ENCODE peak calls at places on chromosome 10, in six cellular contexts. J is left kidney, S is dermis microvascular lymphatic vessel endothelial cell, B is AG09309, I is ELR, U is astrocyte of the cerebellum. T is an unnamed sample.

GRCh38 chr10:103757531-103758293 is 97.7 kb downstream of the SH3PXD2A start:
- DNase-seq in B (peak), U (peak), S (peak), I (peak), J (peak), T (no peak)

GRCh38 chr10:47359101-47359500 is 10.9 kb downstream of the RBP3 start:
- DNase-seq in J (no peak), S (no peak), B (no peak), I (no peak), U (no peak), T (no peak)

GRCh38 chr10:77104459-77104980 is 533.1 kb downstream of the KCNMA1 start:
- DNase-seq in I (peak), S (no peak), B (peak), J (peak), U (peak), T (peak)

GRCh38 chr10:114284346-114285071 is 45.5 kb downstream of the VWA2 start:
- DNase-seq in S (no peak), U (no peak), I (no peak), B (no peak), J (no peak), T (no peak)

GRCh38 chr10:2476236-2476814 is 591.0 kb upstream of the PFKP start:
- DNase-seq in J (no peak), U (no peak), I (no peak), B (no peak), S (no peak), T (no peak)

GRCh38 chr10:6707329-6707728 is 127.3 kb upstream of the PRKCQ start:
- DNase-seq in U (no peak), S (no peak), J (no peak), I (no peak), B (no peak), T (no peak)

GRCh38 chr10:11164806-11165590 is 147.3 kb downstream of the CELF2 start:
- DNase-seq in I (peak), U (peak), S (no peak), B (peak), J (peak), T (peak)

GRCh38 chr10:52419281-52419680 is 105.2 kb downstream of the DKK1 start:
- DNase-seq in B (no peak), J (no peak), S (no peak), U (no peak), I (no peak), T (no peak)

GRCh38 chr10:11906714-11907113 is 83.6 kb downstream of the PROSER2 start:
- DNase-seq in S (no peak), J (peak), B (no peak), I (no peak), U (no peak), T (no peak)

GRCh38 chr10:504131-504611 is 185.3 kb downstream of the DIP2C start:
- DNase-seq in I (no peak), U (no peak), B (no peak), J (peak), S (no peak), T (no peak)

GRCh38 chr10:36880898-36881297 is 244.5 kb upstream of the ANKRD30A start:
- DNase-seq in U (peak), I (peak), B (peak), S (peak), J (peak), T (peak)

GRCh38 chr10:114387784-114388183 is 16.5 kb downstream of the AFAP1L2 start:
- DNase-seq in B (no peak), S (no peak), J (no peak), U (no peak), I (no peak), T (no peak)

GRCh38 chr10:69953851-69954250 is 98.8 kb upstream of the MACROH2A2 start:
- DNase-seq in U (no peak), B (no peak), J (no peak), I (no peak), S (no peak), T (no peak)

GRCh38 chr10:106557053-106557452 is 607.5 kb downstream of the SORCS1 start:
- DNase-seq in B (no peak), I (peak), J (no peak), U (no peak), S (no peak), T (no peak)

GRCh38 chr10:12588091-12588850 is 238.9 kb downstream of the CAMK1D start:
- DNase-seq in U (no peak), I (peak), J (peak), S (no peak), B (no peak), T (no peak)

GRCh38 chr10:90587561-90587960 is 270.3 kb downstream of the HTR7 start:
- DNase-seq in I (no peak), B (no peak), J (no peak), U (no peak), S (no peak), T (no peak)

GRCh38 chr10:130190065-130190736 is 54.0 kb downstream of the GLRX3 start:
- DNase-seq in I (peak), U (peak), S (peak), B (peak), J (peak), T (peak)

GRCh38 chr10:91103384-91104184 is 116.9 kb upstream of the PCGF5 start:
- DNase-seq in I (no peak), U (no peak), S (no peak), J (peak), B (no peak), T (no peak)

GRCh38 chr10:11036424-11037011 is 18.8 kb downstream of the CELF2 start:
- DNase-seq in J (peak), I (peak), U (peak), B (peak), S (peak), T (peak)

GRCh38 chr10:71314028-71314693 is 4.9 kb upstream of the SLC29A3 start:
- DNase-seq in I (peak), J (peak), B (no peak), U (no peak), S (no peak), T (no peak)